ENCODE peak calls at places on chromosomes 7 and 10, in ten cellular contexts. C is kidney, T is heart right ventricle, F is lung, U is ascending aorta, Z is Caco-2, L is body of pancreas, M is lower lobe of right lung, I is HepG2, K is tibial nerve. B is an unnamed sample. For H3K4me1, the result is how much of the 10 kb centered on the place peaks cover.

GRCh38 chr10:106864031-106864430 is 300.5 kb downstream of the SORCS1 start:
- DNase-seq in U (no peak), M (no peak), I (no peak), C (no peak), F (no peak), T (no peak), L (no peak), K (no peak), Z (no peak), B (no peak)

GRCh38 chr7:152136623-152137022 is 111.1 kb downstream of the GALNT11 start:
- DNase-seq in L (no peak), M (no peak), C (no peak), I (no peak), U (no peak), F (no peak), Z (no peak), K (no peak), T (no peak), B (no peak)

GRCh38 chr10:80324891-80325364 is 31.6 kb downstream of the DYDC1 start:
- DNase-seq in Z (no peak), T (no peak), L (peak), U (no peak), C (no peak), F (no peak), M (no peak), I (no peak), K (no peak), B (no peak)

GRCh38 chr7:31811650-31812461 is 124.8 kb downstream of the PPP1R17 start:
- DNase-seq in Z (no peak), U (no peak), F (no peak), L (peak), I (no peak), K (no peak), C (no peak), M (peak), T (peak), B (no peak)

GRCh38 chr10:122019414-122019975 is 30.5 kb downstream of the TACC2 start:
- DNase-seq in Z (peak), C (peak), M (peak), K (no peak), I (no peak), L (peak), F (peak), U (no peak), T (no peak), B (peak)

GRCh38 chr7:77281780-77282478 is 82.3 kb upstream of the FGL2 start:
- DNase-seq in F (no peak), M (no peak), C (no peak), I (no peak), Z (no peak), T (peak), L (peak), U (no peak), K (no peak), B (no peak)

GRCh38 chr7:70063796-70064423 is 465.6 kb downstream of the AUTS2 start:
- DNase-seq in Z (no peak), U (no peak), T (peak), L (no peak), F (no peak), M (no peak), I (no peak), C (no peak), K (no peak), B (no peak)

GRCh38 chr7:151808296-151809155 is 68.4 kb downstream of the PRKAG2 start:
- DNase-seq in M (peak), I (peak), K (no peak), L (peak), T (no peak), F (no peak), Z (peak), U (no peak), C (peak), B (no peak)

GRCh38 chr10:114911052-114911697 is 26.8 kb upstream of the TRUB1 start:
- DNase-seq in U (no peak), L (no peak), M (no peak), C (no peak), F (no peak), K (no peak), I (no peak), Z (no peak), T (no peak), B (no peak)

GRCh38 chr10:104427983-104428382 is 74.3 kb downstream of the CFAP58 start:
- DNase-seq in U (no peak), F (no peak), T (no peak), L (no peak), M (no peak), C (no peak), K (no peak), I (no peak), Z (no peak), B (no peak)

GRCh38 chr7:542935-543789 is 23.5 kb upstream of the PDGFA start:
- DNase-seq in I (peak), U (peak), C (peak), F (no peak), L (no peak), M (peak), T (no peak), Z (no peak), K (no peak), B (no peak)

GRCh38 chr7:81161459-81162075 is 242.7 kb upstream of the SEMA3C start:
- DNase-seq in L (no peak), F (no peak), M (no peak), I (peak), C (no peak), T (no peak), K (no peak), Z (no peak), U (no peak), B (no peak)

GRCh38 chr10:8072211-8072610 is 17.7 kb downstream of the GATA3 start:
- DNase-seq in T (no peak), I (no peak), F (no peak), Z (no peak), C (no peak), K (no peak), M (no peak), L (no peak), U (no peak), B (no peak)

GRCh38 chr10:31768467-31768866 is 160.2 kb downstream of the ARHGAP12 start:
- DNase-seq in K (no peak), F (no peak), I (no peak), C (no peak), U (no peak), Z (no peak), M (no peak), L (no peak), T (no peak), B (no peak)

GRCh38 chr10:121362026-121362425 is 236.2 kb downstream of the FGFR2 start:
- DNase-seq in M (peak), K (no peak), T (no peak), Z (no peak), C (no peak), F (peak), I (no peak), U (no peak), L (peak), B (no peak)

GRCh38 chr7:74476546-74477095 is 22.9 kb downstream of the GTF2IRD1 start:
- DNase-seq in F (no peak), L (no peak), T (no peak), I (no peak), C (no peak), K (no peak), M (no peak), U (no peak), Z (no peak), B (peak)

GRCh38 chr7:13880789-13881188 is 108.7 kb downstream of the ETV1 start:
- DNase-seq in U (no peak), M (no peak), L (no peak), F (no peak), I (no peak), T (no peak), K (no peak), C (no peak), Z (no peak), B (no peak)

GRCh38 chr10:1183033-1183396 is 126.8 kb downstream of the WDR37 start:
- DNase-seq in U (no peak), L (no peak), K (no peak), M (peak), T (no peak), I (no peak), Z (peak), F (no peak), C (no peak), B (no peak)

GRCh38 chr7:26856481-26856880 is 7.9 kb downstream of the SKAP2 start:
- DNase-seq in M (no peak), L (no peak), K (no peak), F (no peak), T (no peak), C (no peak), U (no peak), Z (no peak), I (no peak), B (no peak)

GRCh38 chr10:113099431-113100298 is 149.6 kb downstream of the TCF7L2 start:
- DNase-seq in U (no peak), T (no peak), I (no peak), C (no peak), Z (no peak), F (no peak), L (no peak), M (peak), K (no peak), B (no peak)

GRCh38 chr10:14837003-14837755 is 658 bp downstream of the CDNF start:
- DNase-seq in Z (no peak), C (no peak), M (no peak), K (no peak), L (no peak), F (no peak), T (no peak), U (no peak), I (peak), B (no peak)

GRCh38 chr7:129831424-129832058 is 121.2 kb downstream of the UBE2H start:
- DNase-seq in L (no peak), T (peak), C (no peak), F (no peak), M (no peak), K (no peak), U (no peak), Z (no peak), I (peak), B (no peak)

GRCh38 chr7:100154651-100155491 is 3.7 kb downstream of the TRAPPC14 start:
- DNase-seq in Z (no peak), F (no peak), T (no peak), L (no peak), I (no peak), C (no peak), M (no peak), K (no peak), U (no peak), B (peak)

GRCh38 chr7:87797798-87798403 is 78.3 kb downstream of the SLC25A40 start:
- DNase-seq in L (no peak), K (no peak), I (peak), T (no peak), M (no peak), Z (no peak), F (no peak), U (no peak), C (no peak), B (no peak)

GRCh38 chr10:72106154-72106849 is 18.0 kb upstream of the SPOCK2 start:
- DNase-seq in M (no peak), T (no peak), F (no peak), I (no peak), U (no peak), K (no peak), L (no peak), Z (no peak), C (no peak), B (no peak)
- H3K4me1 ChIP-seq in M (under half), T (under half), F (under half), I (half or more), U (under half), K (under half), L (under half), Z (under half), C (under half), B (under half)

GRCh38 chr10:96641396-96641795 is 54.6 kb upstream of the TM9SF3 start:
- DNase-seq in U (no peak), M (no peak), C (no peak), T (no peak), K (no peak), I (no peak), Z (no peak), L (no peak), F (no peak), B (no peak)

GRCh38 chr10:96643920-96644319 is 57.1 kb upstream of the TM9SF3 start:
- DNase-seq in M (no peak), C (no peak), K (no peak), F (no peak), L (no peak), Z (no peak), U (no peak), T (no peak), I (no peak), B (no peak)

GRCh38 chr10:96641896-96642295 is 55.1 kb upstream of the TM9SF3 start:
- DNase-seq in T (no peak), M (no peak), C (no peak), F (no peak), Z (no peak), I (no peak), U (no peak), K (no peak), L (peak), B (no peak)

GRCh38 chr10:96642530-96642929 is 55.7 kb upstream of the TM9SF3 start:
- DNase-seq in I (no peak), M (no peak), L (no peak), K (no peak), F (no peak), T (no peak), C (no peak), U (no peak), Z (no peak), B (no peak)

DNA sequence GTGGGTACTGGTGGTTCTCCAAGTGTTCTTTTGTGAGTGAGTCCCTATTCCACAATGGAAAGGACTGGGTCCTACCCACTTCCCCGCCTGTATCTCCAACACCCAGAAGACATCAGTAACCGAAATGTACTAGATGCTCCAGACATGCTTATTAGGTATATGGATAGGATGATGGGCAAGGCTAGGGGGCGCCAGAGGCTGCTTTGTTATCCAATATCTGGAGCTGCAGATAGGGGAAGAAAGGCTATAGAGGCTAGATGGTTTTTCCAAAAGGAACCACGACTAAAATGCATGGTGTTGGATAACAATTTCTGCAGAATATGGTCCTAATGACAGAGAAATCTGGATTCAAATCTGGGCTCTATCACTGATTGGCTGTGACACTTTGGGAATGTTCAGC is 56.2 kb upstream of the TM9SF3 start:
- DNase-seq in M (peak), T (peak), L (peak), C (no peak), K (peak), U (peak), F (peak), Z (peak), I (peak), B (peak)
- TF ChIP-seq CTCF in M (peak), T (peak), L (peak), C (peak), K (peak), U (peak), F (peak), Z (peak), I (peak), B (peak)

GRCh38 chr7:138937484-138937883 is 43.7 kb downstream of the KIAA1549 start:
- DNase-seq in I (no peak), Z (no peak), M (no peak), L (no peak), K (no peak), U (no peak), F (no peak), C (no peak), T (no peak), B (no peak)
- H3K4me1 ChIP-seq in I (under half), Z (under half), M (under half), L (under half), K (under half), U (under half), F (under half), C (under half), T (under half), B (under half)

GRCh38 chr10:131085586-131085860 is 226.0 kb downstream of the TCERG1L start:
- DNase-seq in Z (no peak), L (no peak), I (no peak), K (no peak), U (no peak), C (no peak), F (no peak), T (no peak), M (no peak), B (no peak)

GRCh38 chr10:131082201-131082850 is 229.2 kb downstream of the TCERG1L start:
- DNase-seq in T (no peak), M (no peak), C (no peak), F (no peak), Z (no peak), U (no peak), L (no peak), I (no peak), K (no peak), B (no peak)

GRCh38 chr10:131084791-131085585 is 226.5 kb downstream of the TCERG1L start:
- DNase-seq in L (no peak), F (no peak), U (no peak), T (no peak), K (no peak), M (no peak), Z (no peak), C (no peak), I (no peak), B (no peak)

GRCh38 chr10:131082991-131083465 is 228.5 kb downstream of the TCERG1L start:
- DNase-seq in M (no peak), F (no peak), Z (no peak), C (no peak), K (no peak), I (peak), T (no peak), L (peak), U (no peak), B (no peak)

GRCh38 chr10:131083915-131084790 is 227.4 kb downstream of the TCERG1L start:
- DNase-seq in M (no peak), K (no peak), I (no peak), T (no peak), Z (no peak), L (no peak), F (no peak), U (no peak), C (no peak), B (no peak)
- TF ChIP-seq CTCF in M (no peak), K (no peak), I (no peak), T (no peak), Z (no peak), L (no peak), F (no peak), U (no peak), C (no peak), B (no peak)

DNA sequence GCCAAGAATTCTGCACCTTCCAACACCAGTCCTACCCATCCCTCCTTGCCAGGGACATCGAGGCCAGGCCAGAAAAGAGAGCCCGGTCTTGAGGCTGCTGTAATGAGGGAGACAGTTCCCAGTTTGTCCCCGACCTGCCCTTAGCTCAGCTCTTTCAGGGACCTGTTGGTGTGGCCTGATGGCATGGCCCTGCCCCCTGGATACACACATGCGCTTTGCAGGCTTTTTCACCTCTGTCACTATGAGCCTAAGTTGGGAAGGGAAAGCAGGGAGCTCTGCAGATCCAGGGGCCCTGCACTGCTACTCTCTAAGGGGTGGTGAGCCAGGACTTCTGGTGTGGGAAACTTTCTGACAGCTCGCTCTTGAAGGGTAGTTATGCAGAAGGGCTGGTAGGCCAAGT is 2.1 kb downstream of the SCD start:
- DNase-seq in C (no peak), I (no peak), Z (no peak), U (no peak), F (no peak), L (no peak), K (no peak), M (no peak), T (no peak), B (no peak)
- H3K4me1 ChIP-seq in C (under half), I (half or more), Z (under half), U (under half), F (under half), L (under half), K (under half), M (under half), T (under half), B (under half)

GRCh38 chr10:62681211-62681940 is 123.1 kb upstream of the ADO start:
- DNase-seq in Z (peak), M (peak), T (no peak), C (no peak), I (peak), L (no peak), K (no peak), F (no peak), U (no peak), B (no peak)
- TF ChIP-seq CTCF in Z (peak), M (no peak), T (peak), C (no peak), I (peak), L (no peak), K (no peak), F (no peak), U (no peak), B (no peak)

GRCh38 chr7:22819476-22819875 is 3.2 kb downstream of the TOMM7 start:
- DNase-seq in F (no peak), T (no peak), Z (no peak), U (no peak), L (no peak), M (no peak), I (no peak), C (no peak), K (no peak), B (no peak)
- H3K4me1 ChIP-seq in F (under half), T (under half), Z (under half), U (under half), L (under half), M (under half), I (under half), C (under half), K (under half), B (under half)

DNA sequence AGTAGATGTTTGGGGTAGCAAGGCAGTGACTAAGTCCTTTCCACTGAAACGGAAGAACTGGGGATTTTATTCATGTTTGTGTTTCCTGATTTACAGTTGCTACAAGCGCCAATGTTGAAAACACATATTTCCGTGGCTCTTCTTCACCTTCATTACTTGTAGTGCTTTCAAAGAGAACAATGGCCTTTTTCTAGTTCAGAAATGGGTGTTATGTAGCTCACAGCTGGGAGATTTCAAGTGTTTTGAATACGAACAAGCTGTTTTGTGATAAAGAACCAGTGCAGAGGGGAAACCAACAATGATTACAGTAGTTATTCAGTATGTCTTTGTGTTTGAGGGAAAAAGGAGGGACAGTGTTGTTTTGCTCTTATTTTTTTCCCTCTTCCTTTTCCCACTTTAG is 153.4 kb downstream of the NSUN6 start:
- DNase-seq in L (no peak), U (no peak), T (no peak), Z (no peak), K (no peak), M (no peak), I (no peak), C (no peak), F (no peak), B (no peak)
- TF ChIP-seq CTCF in L (no peak), U (no peak), T (no peak), Z (no peak), K (no peak), M (no peak), I (no peak), C (no peak), F (no peak), B (no peak)